ENCODE peak calls at places on chromosomes 4 and X, in five cellular contexts. One of them, this sample, is unnamed.

GRCh38 chr4:175811171-175811570 is 893 bp downstream of the GPM6A start:
- DNase-seq in tibial artery: no peak
- DNase-seq in thoracic aorta: no peak
- DNase-seq in fibroblast of pulmonary artery: no peak
- DNase-seq in cardiac muscle cell: no peak
- DNase-seq in this sample: no peak

GRCh38 chr4:21697583-21697982 is 251.0 kb downstream of the KCNIP4 start:
- DNase-seq in tibial artery: no peak
- DNase-seq in cardiac muscle cell: peak; percentile 11
- DNase-seq in thoracic aorta: no peak
- DNase-seq in fibroblast of pulmonary artery: no peak
- DNase-seq in this sample: no peak

GRCh38 chr4:55218041-55218440 is 92.6 kb upstream of the KDR start:
- DNase-seq in tibial artery: no peak
- DNase-seq in fibroblast of pulmonary artery: no peak
- DNase-seq in thoracic aorta: no peak
- DNase-seq in cardiac muscle cell: no peak
- DNase-seq in this sample: no peak

GRCh38 chrX:38166478-38167083 is 54.1 kb downstream of the SRPX start:
- DNase-seq in thoracic aorta: no peak
- DNase-seq in fibroblast of pulmonary artery: peak; percentile 41
- DNase-seq in tibial artery: no peak
- DNase-seq in cardiac muscle cell: peak; percentile 47
- DNase-seq in this sample: no peak

GRCh38 chr4:26263165-26263564 is 57.6 kb upstream of the RBPJ start:
- DNase-seq in thoracic aorta: no peak
- DNase-seq in tibial artery: no peak
- DNase-seq in fibroblast of pulmonary artery: no peak
- DNase-seq in cardiac muscle cell: no peak
- DNase-seq in this sample: no peak

GRCh38 chr4:123568936-123569335 is 172.3 kb downstream of the SPRY1 start:
- DNase-seq in cardiac muscle cell: peak; percentile 80
- DNase-seq in fibroblast of pulmonary artery: peak; percentile 62
- DNase-seq in thoracic aorta: no peak
- DNase-seq in tibial artery: no peak
- DNase-seq in this sample: no peak

GRCh38 chr4:14783011-14783877 is 219.0 kb upstream of the CPEB2 start:
- DNase-seq in fibroblast of pulmonary artery: peak; percentile 11
- DNase-seq in tibial artery: no peak
- DNase-seq in thoracic aorta: no peak
- DNase-seq in cardiac muscle cell: no peak
- DNase-seq in this sample: peak; percentile 42

GRCh38 chr4:176191974-176192373 is 3.4 kb downstream of the SPATA4 start:
- DNase-seq in cardiac muscle cell: no peak
- DNase-seq in fibroblast of pulmonary artery: no peak
- DNase-seq in thoracic aorta: no peak
- DNase-seq in tibial artery: no peak
- DNase-seq in this sample: no peak

GRCh38 chr4:12488672-12489071 is 995.5 kb downstream of the RAB28 start:
- DNase-seq in cardiac muscle cell: peak; percentile 11
- DNase-seq in tibial artery: no peak
- DNase-seq in fibroblast of pulmonary artery: peak; percentile 20
- DNase-seq in thoracic aorta: no peak
- DNase-seq in this sample: no peak

GRCh38 chrX:132226169-132226568 is 6.9 kb upstream of the RAP2C start:
- DNase-seq in cardiac muscle cell: peak; percentile 35
- DNase-seq in fibroblast of pulmonary artery: no peak
- DNase-seq in tibial artery: no peak
- DNase-seq in thoracic aorta: no peak
- DNase-seq in this sample: no peak

GRCh38 chrX:16586371-16587112 is 63.4 kb upstream of the S100G start:
- DNase-seq in thoracic aorta: no peak
- DNase-seq in fibroblast of pulmonary artery: no peak
- DNase-seq in tibial artery: no peak
- DNase-seq in cardiac muscle cell: no peak
- DNase-seq in this sample: no peak

GRCh38 chr4:11546391-11547160 is 117.9 kb upstream of the HS3ST1 start:
- DNase-seq in fibroblast of pulmonary artery: no peak
- DNase-seq in cardiac muscle cell: no peak
- DNase-seq in thoracic aorta: no peak
- DNase-seq in tibial artery: no peak
- DNase-seq in this sample: no peak

GRCh38 chrX:43707812-43708548 is 51.9 kb downstream of the MAOA start:
- DNase-seq in thoracic aorta: no peak
- DNase-seq in fibroblast of pulmonary artery: peak; percentile 80
- DNase-seq in tibial artery: peak; percentile 72
- DNase-seq in cardiac muscle cell: peak; percentile 70
- DNase-seq in this sample: no peak

GRCh38 chr4:94939791-94940530 is 182.2 kb downstream of the BMPR1B start:
- DNase-seq in tibial artery: no peak
- DNase-seq in cardiac muscle cell: no peak
- DNase-seq in fibroblast of pulmonary artery: no peak
- DNase-seq in thoracic aorta: no peak
- DNase-seq in this sample: peak; percentile 8

GRCh38 chr4:189858445-189858844 is 82.2 kb upstream of the FRG1 start:
- DNase-seq in cardiac muscle cell: no peak
- DNase-seq in thoracic aorta: no peak
- DNase-seq in tibial artery: no peak
- DNase-seq in fibroblast of pulmonary artery: no peak
- DNase-seq in this sample: no peak

GRCh38 chr4:76514087-76514486 is 79.1 kb downstream of the SHROOM3 start:
- DNase-seq in cardiac muscle cell: no peak
- DNase-seq in fibroblast of pulmonary artery: no peak
- DNase-seq in tibial artery: no peak
- DNase-seq in thoracic aorta: no peak
- DNase-seq in this sample: no peak

GRCh38 chrX:36957425-36958328 is 50.5 kb upstream of the FAM47C start:
- DNase-seq in fibroblast of pulmonary artery: no peak
- DNase-seq in cardiac muscle cell: peak; percentile 2
- DNase-seq in tibial artery: no peak
- DNase-seq in thoracic aorta: no peak
- DNase-seq in this sample: no peak

GRCh38 chr4:185343726-185344581 is 51.8 kb downstream of the LRP2BP start:
- DNase-seq in fibroblast of pulmonary artery: peak; percentile 40
- DNase-seq in thoracic aorta: no peak
- DNase-seq in tibial artery: peak; percentile 21
- DNase-seq in cardiac muscle cell: peak; percentile 60
- DNase-seq in this sample: no peak

GRCh38 chrX:9786839-9787635 is 808 bp downstream of the SHROOM2 start:
- DNase-seq in tibial artery: no peak
- DNase-seq in fibroblast of pulmonary artery: no peak
- DNase-seq in thoracic aorta: no peak
- DNase-seq in cardiac muscle cell: no peak
- DNase-seq in this sample: no peak

GRCh38 chrX:150365953-150366911 is 3.1 kb downstream of the MAMLD1 start:
- DNase-seq in tibial artery: peak; percentile 78
- DNase-seq in fibroblast of pulmonary artery: peak; percentile 51
- DNase-seq in cardiac muscle cell: peak; percentile 54
- DNase-seq in thoracic aorta: no peak
- DNase-seq in this sample: no peak

GRCh38 chr4:86218721-86219481 is 141.0 kb downstream of the MAPK10 start:
- DNase-seq in cardiac muscle cell: peak; percentile 89
- DNase-seq in tibial artery: no peak
- DNase-seq in thoracic aorta: no peak
- DNase-seq in fibroblast of pulmonary artery: peak; percentile 88
- DNase-seq in this sample: no peak

GRCh38 chr4:123110685-123111084 is 188.3 kb upstream of the NUDT6 start:
- DNase-seq in cardiac muscle cell: no peak
- DNase-seq in fibroblast of pulmonary artery: no peak
- DNase-seq in thoracic aorta: no peak
- DNase-seq in tibial artery: no peak
- DNase-seq in this sample: no peak

GRCh38 chr4:176879370-176880116 is 86.8 kb upstream of the VEGFC start:
- DNase-seq in tibial artery: no peak
- DNase-seq in thoracic aorta: no peak
- DNase-seq in cardiac muscle cell: peak; percentile 55
- DNase-seq in fibroblast of pulmonary artery: peak; percentile 63
- DNase-seq in this sample: no peak

GRCh38 chr4:187396106-187396505 is 599.5 kb upstream of the ZFP42 start:
- DNase-seq in cardiac muscle cell: no peak
- DNase-seq in fibroblast of pulmonary artery: no peak
- DNase-seq in thoracic aorta: no peak
- DNase-seq in tibial artery: no peak
- DNase-seq in this sample: no peak

GRCh38 chr4:32148120-32148666 is 1428.0 kb downstream of the PCDH7 start:
- DNase-seq in fibroblast of pulmonary artery: peak; percentile 91
- DNase-seq in cardiac muscle cell: peak; percentile 80
- DNase-seq in tibial artery: no peak
- DNase-seq in thoracic aorta: no peak
- DNase-seq in this sample: peak; percentile 91

GRCh38 chrX:44735498-44735897 is 108.3 kb upstream of the DUSP21 start:
- DNase-seq in tibial artery: no peak
- DNase-seq in fibroblast of pulmonary artery: peak; percentile 24
- DNase-seq in cardiac muscle cell: no peak
- DNase-seq in thoracic aorta: no peak
- DNase-seq in this sample: no peak

GRCh38 chr4:169254546-169254983 is 16.2 kb downstream of the SH3RF1 start:
- DNase-seq in fibroblast of pulmonary artery: peak; percentile 90
- DNase-seq in cardiac muscle cell: peak; percentile 89
- DNase-seq in tibial artery: peak; percentile 51
- DNase-seq in thoracic aorta: peak; percentile 18
- DNase-seq in this sample: peak; percentile 79

GRCh38 chr4:113760094-113760851 is 1.3 kb downstream of the CAMK2D start:
- DNase-seq in fibroblast of pulmonary artery: peak; percentile 65
- DNase-seq in thoracic aorta: no peak
- DNase-seq in tibial artery: peak; percentile 56
- DNase-seq in cardiac muscle cell: peak; percentile 66
- DNase-seq in this sample: no peak

GRCh38 chr4:178681871-178682270 is 1239.6 kb upstream of the AGA start:
- DNase-seq in fibroblast of pulmonary artery: no peak
- DNase-seq in tibial artery: no peak
- DNase-seq in thoracic aorta: no peak
- DNase-seq in cardiac muscle cell: no peak
- DNase-seq in this sample: no peak

GRCh38 chr4:87224036-87224923 is 3.9 kb upstream of the KLHL8 start:
- DNase-seq in thoracic aorta: no peak
- DNase-seq in tibial artery: no peak
- DNase-seq in cardiac muscle cell: no peak
- DNase-seq in fibroblast of pulmonary artery: no peak
- DNase-seq in this sample: no peak

GRCh38 chrX:80667967-80668366 is 141.7 kb downstream of the BRWD3 start:
- DNase-seq in tibial artery: no peak
- DNase-seq in fibroblast of pulmonary artery: no peak
- DNase-seq in thoracic aorta: no peak
- DNase-seq in cardiac muscle cell: no peak
- DNase-seq in this sample: no peak

GRCh38 chr4:145840162-145840768 is 98.4 kb downstream of the ZNF827 start:
- DNase-seq in cardiac muscle cell: peak; percentile 67
- DNase-seq in tibial artery: no peak
- DNase-seq in fibroblast of pulmonary artery: peak; percentile 70
- DNase-seq in thoracic aorta: no peak
- DNase-seq in this sample: peak; percentile 28

GRCh38 chr4:117893207-117893606 is 141.1 kb upstream of the NDST3 start:
- DNase-seq in fibroblast of pulmonary artery: no peak
- DNase-seq in tibial artery: no peak
- DNase-seq in cardiac muscle cell: no peak
- DNase-seq in thoracic aorta: no peak
- DNase-seq in this sample: no peak

DNA sequence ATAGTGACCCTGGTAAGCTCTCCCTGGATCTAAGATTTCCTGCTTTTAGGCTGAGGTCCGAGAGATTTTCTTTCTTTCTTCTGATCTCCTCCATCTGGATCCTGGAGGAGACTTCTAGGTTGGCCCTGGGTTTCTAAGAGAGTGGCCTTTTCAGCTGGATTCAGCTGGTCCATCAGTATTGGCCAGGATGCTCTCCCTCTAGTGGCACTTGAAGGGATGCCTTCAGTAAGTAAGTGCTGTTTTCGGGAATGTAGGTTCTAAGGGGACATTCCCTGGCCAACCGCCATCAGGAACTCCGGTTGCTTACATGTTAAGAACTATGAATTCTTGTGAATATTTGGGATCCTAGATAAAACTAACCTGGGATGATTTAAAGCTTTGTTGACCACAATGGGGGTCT is 56.9 kb downstream of the SERTM2 start:
- DNase-seq in tibial artery: no peak
- DNase-seq in fibroblast of pulmonary artery: peak; percentile 25
- DNase-seq in thoracic aorta: no peak
- DNase-seq in cardiac muscle cell: peak; percentile 16
- DNase-seq in this sample: no peak
- TF ChIP-seq CTCF in tibial artery: no peak
- TF ChIP-seq CTCF in fibroblast of pulmonary artery: peak; percentile 50
- TF ChIP-seq CTCF in thoracic aorta: no peak
- TF ChIP-seq CTCF in cardiac muscle cell: peak; percentile 29
- TF ChIP-seq CTCF in this sample: peak; percentile 61

DNA sequence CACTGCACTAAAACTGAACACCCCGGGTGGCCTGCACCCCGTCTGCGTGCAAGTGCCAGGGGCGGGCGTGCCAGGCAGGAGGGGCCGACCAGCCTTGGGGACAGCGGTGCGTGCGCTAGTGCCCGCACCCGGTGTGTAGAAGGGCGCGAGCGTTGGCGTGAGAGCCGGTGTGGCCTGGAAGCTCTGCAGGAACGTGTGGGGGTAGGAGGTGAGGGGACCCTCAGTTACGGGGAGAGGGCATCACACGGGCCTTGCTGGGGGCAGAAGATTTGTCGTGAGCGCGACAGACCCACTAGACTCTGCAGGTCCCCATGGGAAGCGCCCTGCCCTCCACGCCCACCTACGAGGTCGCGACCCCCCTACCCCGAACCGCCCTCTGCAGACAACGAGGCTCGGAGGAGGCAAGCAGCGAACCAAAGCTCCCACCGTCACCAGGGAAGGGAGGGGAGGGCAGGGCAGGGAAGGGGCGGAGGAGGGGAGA is 105.8 kb downstream of the FAM53A start:
- DNase-seq in fibroblast of pulmonary artery: no peak
- DNase-seq in thoracic aorta: no peak
- DNase-seq in tibial artery: no peak
- DNase-seq in cardiac muscle cell: no peak
- DNase-seq in this sample: no peak
- H3K4me3 ChIP-seq in fibroblast of pulmonary artery: peak overlapping the region; percentile 59
- H3K4me3 ChIP-seq in thoracic aorta: peak overlapping the region; percentile 94
- H3K4me3 ChIP-seq in tibial artery: peak overlapping the region; percentile 58
- H3K4me3 ChIP-seq in cardiac muscle cell: no peak overlapping the region
- H3K4me3 ChIP-seq in this sample: no peak overlapping the region

DNA sequence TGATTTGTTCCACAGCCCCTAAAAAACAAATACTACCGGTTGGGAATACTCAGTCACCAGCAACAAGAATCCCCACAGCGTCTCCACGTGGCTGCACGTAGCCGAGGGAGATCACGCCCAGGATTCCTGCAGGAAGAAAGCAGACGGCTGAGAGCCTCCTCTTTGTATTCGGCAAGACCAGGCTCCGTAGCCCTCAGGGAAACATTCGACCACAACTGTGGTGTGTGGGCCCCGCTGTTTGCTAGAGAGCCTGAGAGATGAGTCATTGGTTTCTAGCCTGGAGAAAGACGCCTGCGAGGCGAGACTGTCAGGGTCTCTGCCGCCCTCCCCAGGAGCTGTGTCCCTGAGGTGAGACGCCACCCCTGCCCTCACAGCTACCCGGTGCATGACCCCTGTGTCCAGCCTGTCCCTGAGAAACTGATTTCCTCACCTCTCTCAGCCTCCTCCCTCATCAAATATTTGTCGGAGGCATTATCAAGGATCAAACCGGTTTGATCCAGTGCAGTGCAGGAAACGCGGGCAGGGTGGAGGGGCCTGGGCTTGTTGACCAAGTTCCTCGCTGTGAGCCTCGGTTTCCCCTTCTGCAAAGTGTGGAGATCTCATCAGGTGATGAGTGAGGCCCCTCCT is 4.7 kb upstream of the S100P start:
- DNase-seq in fibroblast of pulmonary artery: peak; percentile 90
- DNase-seq in tibial artery: no peak
- DNase-seq in cardiac muscle cell: peak; percentile 95
- DNase-seq in thoracic aorta: no peak
- DNase-seq in this sample: peak; percentile 94
- TF ChIP-seq CTCF in fibroblast of pulmonary artery: peak; percentile 4
- TF ChIP-seq CTCF in tibial artery: no peak
- TF ChIP-seq CTCF in cardiac muscle cell: peak; percentile 24
- TF ChIP-seq CTCF in thoracic aorta: no peak
- TF ChIP-seq CTCF in this sample: no peak

GRCh38 chr4:140719022-140719421 is 37.2 kb downstream of the TBC1D9 start:
- DNase-seq in thoracic aorta: no peak
- DNase-seq in fibroblast of pulmonary artery: peak; percentile 77
- DNase-seq in cardiac muscle cell: peak; percentile 73
- DNase-seq in tibial artery: no peak
- DNase-seq in this sample: no peak
- H3K4me3 ChIP-seq in thoracic aorta: no peak overlapping the region
- H3K4me3 ChIP-seq in fibroblast of pulmonary artery: no peak overlapping the region
- H3K4me3 ChIP-seq in cardiac muscle cell: no peak overlapping the region
- H3K4me3 ChIP-seq in tibial artery: no peak overlapping the region
- H3K4me3 ChIP-seq in this sample: no peak overlapping the region